ENCODE peak calls at places on chromosomes 13 and 19, in five cellular contexts. P is activated CD4-positive, alpha-beta T cell treated with anti-CD3 and anti-CD28 coated beads, Interleukin-2, amount 50 U/mL, for 48 hours; R is MV-4-11; I is left ventricle myocardium inferior; S is stimulated activated CD4-positive, alpha-beta T cell treated with anti-CD3 and anti-CD28 coated beads, Interleukin-12 subunit alpha, Interleukin-12 subunit beta, amount 100 ng/mL, for 24 hours. M is an unnamed sample.

GRCh38 chr19:36140289-36141038 is 598 bp downstream of the CAPNS1 start:
- DNase-seq in P (peak), R (peak), I (peak), S (peak), M (no peak)

GRCh38 chr19:33214621-33215020 is 11.0 kb downstream of the SLC7A10 start:
- DNase-seq in P (no peak), R (peak), I (no peak), S (no peak), M (no peak)

GRCh38 chr13:50838031-50838430 is 5.5 kb downstream of the DLEU7 start:
- DNase-seq in P (no peak), R (no peak), I (no peak), S (no peak), M (no peak)

GRCh38 chr13:101545521-101545920 is 93.0 kb downstream of the ITGBL1 start:
- DNase-seq in P (no peak), R (no peak), I (no peak), S (no peak), M (no peak)

GRCh38 chr19:3504723-3505122 is 1.4 kb upstream of the FZR1 start:
- DNase-seq in P (no peak), R (peak), I (no peak), S (no peak), M (no peak)

GRCh38 chr13:31052478-31052877 is 109.2 kb downstream of the HSPH1 start:
- DNase-seq in P (no peak), R (no peak), I (no peak), S (no peak), M (no peak)

GRCh38 chr19:32258167-32258566 is 87.2 kb upstream of the ZNF507 start:
- DNase-seq in P (no peak), R (no peak), I (no peak), S (no peak), M (no peak)

GRCh38 chr13:46404732-46405097 is 17.7 kb upstream of the RUBCNL start:
- DNase-seq in P (no peak), R (peak), I (no peak), S (no peak), M (no peak)

GRCh38 chr19:6221220-6221877 is 58.4 kb downstream of the MLLT1 start:
- DNase-seq in P (no peak), R (no peak), I (no peak), S (no peak), M (no peak)

GRCh38 chr19:743168-743687 is 7.7 kb upstream of the MISP start:
- DNase-seq in P (no peak), R (no peak), I (peak), S (no peak), M (no peak)

GRCh38 chr19:6853868-6854267 is 33.5 kb upstream of the ADGRE1 start:
- DNase-seq in P (no peak), R (no peak), I (no peak), S (no peak), M (no peak)

GRCh38 chr19:49398001-49398615 is 10.1 kb downstream of the KASH5 start:
- DNase-seq in P (no peak), R (no peak), I (no peak), S (no peak), M (no peak)

GRCh38 chr19:14473073-14473790 is 1.9 kb downstream of the PTGER1 start:
- DNase-seq in P (no peak), R (no peak), I (no peak), S (no peak), M (no peak)

GRCh38 chr13:101654916-101655315 is 202.4 kb downstream of the ITGBL1 start:
- DNase-seq in P (no peak), R (no peak), I (no peak), S (no peak), M (no peak)

GRCh38 chr19:49924004-49924880 is 4.8 kb upstream of the ATF5 start:
- DNase-seq in P (no peak), R (no peak), I (no peak), S (no peak), M (no peak)

GRCh38 chr13:45587897-45588296 is 27.6 kb downstream of the ERICH6B start:
- DNase-seq in P (no peak), R (no peak), I (no peak), S (no peak), M (no peak)

GRCh38 chr13:29861694-29862110 is 11.3 kb upstream of the UBL3 start:
- DNase-seq in P (no peak), R (no peak), I (no peak), S (no peak), M (no peak)

GRCh38 chr13:113116206-113116800 is 6.3 kb upstream of the F10 start:
- DNase-seq in P (no peak), R (no peak), I (no peak), S (no peak), M (no peak)

GRCh38 chr19:28026636-28027035 is 1186.3 kb downstream of the UQCRFS1 start:
- DNase-seq in P (no peak), R (no peak), I (no peak), S (no peak), M (peak)

GRCh38 chr13:103291693-103292572 is 225.7 kb upstream of the SLC10A2 start:
- DNase-seq in P (no peak), R (no peak), I (no peak), S (no peak), M (no peak)

M was measured in right atrium auricular region.